ENCODE peak calls at places on chromosome 16, in nine cellular contexts. One of them, this sample, is unnamed. For H3K9me3, the result is how much of the 10 kb centered on the place peaks cover.

GRCh38 chr16:19926449-19927390 is 42.1 kb upstream of the GPRC5B start:
- DNase-seq in neural progenitor cell: no peak
- DNase-seq in AG04450: peak
- DNase-seq in body of pancreas: no peak
- DNase-seq in CD8-positive, alpha-beta memory T cell: no peak
- DNase-seq in T-helper 17 cell: no peak
- DNase-seq in heart right ventricle: no peak
- DNase-seq in gastrocnemius medialis: no peak
- DNase-seq in neuronal stem cell: no peak
- DNase-seq in this sample: no peak

GRCh38 chr16:77599793-77600415 is 122.4 kb upstream of the NUDT7 start:
- DNase-seq in body of pancreas: peak
- DNase-seq in T-helper 17 cell: no peak
- DNase-seq in gastrocnemius medialis: no peak
- DNase-seq in CD8-positive, alpha-beta memory T cell: no peak
- DNase-seq in heart right ventricle: no peak
- DNase-seq in neuronal stem cell: no peak
- DNase-seq in neural progenitor cell: peak
- DNase-seq in AG04450: no peak
- DNase-seq in this sample: no peak

GRCh38 chr16:19898924-19899604 is 14.4 kb upstream of the GPRC5B start:
- DNase-seq in heart right ventricle: no peak
- DNase-seq in T-helper 17 cell: peak
- DNase-seq in CD8-positive, alpha-beta memory T cell: no peak
- DNase-seq in body of pancreas: peak
- DNase-seq in neural progenitor cell: peak
- DNase-seq in neuronal stem cell: peak
- DNase-seq in AG04450: no peak
- DNase-seq in gastrocnemius medialis: no peak
- DNase-seq in this sample: no peak

GRCh38 chr16:70399951-70400350 is 38.9 kb downstream of the ST3GAL2 start:
- DNase-seq in body of pancreas: no peak
- DNase-seq in CD8-positive, alpha-beta memory T cell: no peak
- DNase-seq in T-helper 17 cell: no peak
- DNase-seq in neural progenitor cell: no peak
- DNase-seq in neuronal stem cell: no peak
- DNase-seq in heart right ventricle: no peak
- DNase-seq in AG04450: no peak
- DNase-seq in gastrocnemius medialis: no peak
- DNase-seq in this sample: no peak

GRCh38 chr16:55711959-55712876 is 56.4 kb downstream of the SLC6A2 start:
- DNase-seq in heart right ventricle: peak
- DNase-seq in gastrocnemius medialis: peak
- DNase-seq in neural progenitor cell: peak
- DNase-seq in T-helper 17 cell: peak
- DNase-seq in CD8-positive, alpha-beta memory T cell: peak
- DNase-seq in neuronal stem cell: peak
- DNase-seq in AG04450: peak
- DNase-seq in body of pancreas: peak
- DNase-seq in this sample: no peak

GRCh38 chr16:66406534-66407368 is 20.3 kb upstream of the BEAN1 start:
- DNase-seq in neuronal stem cell: peak
- DNase-seq in neural progenitor cell: peak
- DNase-seq in AG04450: no peak
- DNase-seq in T-helper 17 cell: peak
- DNase-seq in gastrocnemius medialis: peak
- DNase-seq in heart right ventricle: peak
- DNase-seq in body of pancreas: peak
- DNase-seq in CD8-positive, alpha-beta memory T cell: peak
- DNase-seq in this sample: peak

GRCh38 chr16:66397736-66398433 is 29.2 kb upstream of the BEAN1 start:
- DNase-seq in AG04450: no peak
- DNase-seq in body of pancreas: no peak
- DNase-seq in T-helper 17 cell: no peak
- DNase-seq in neural progenitor cell: no peak
- DNase-seq in CD8-positive, alpha-beta memory T cell: no peak
- DNase-seq in gastrocnemius medialis: no peak
- DNase-seq in heart right ventricle: no peak
- DNase-seq in neuronal stem cell: no peak
- DNase-seq in this sample: no peak

GRCh38 chr16:71927787-71928186 is 32.5 kb downstream of the IST1 start:
- DNase-seq in body of pancreas: no peak
- DNase-seq in gastrocnemius medialis: no peak
- DNase-seq in T-helper 17 cell: no peak
- DNase-seq in heart right ventricle: no peak
- DNase-seq in neuronal stem cell: no peak
- DNase-seq in neural progenitor cell: no peak
- DNase-seq in CD8-positive, alpha-beta memory T cell: no peak
- DNase-seq in AG04450: no peak
- DNase-seq in this sample: no peak

GRCh38 chr16:21614896-21615295 is 15.5 kb downstream of the METTL9 start:
- DNase-seq in T-helper 17 cell: no peak
- DNase-seq in neuronal stem cell: no peak
- DNase-seq in AG04450: no peak
- DNase-seq in gastrocnemius medialis: no peak
- DNase-seq in heart right ventricle: no peak
- DNase-seq in body of pancreas: no peak
- DNase-seq in CD8-positive, alpha-beta memory T cell: no peak
- DNase-seq in neural progenitor cell: no peak
- DNase-seq in this sample: no peak

GRCh38 chr16:4103741-4104140 is 12.5 kb downstream of the ADCY9 start:
- DNase-seq in CD8-positive, alpha-beta memory T cell: no peak
- DNase-seq in heart right ventricle: no peak
- DNase-seq in neuronal stem cell: no peak
- DNase-seq in neural progenitor cell: no peak
- DNase-seq in gastrocnemius medialis: no peak
- DNase-seq in T-helper 17 cell: no peak
- DNase-seq in AG04450: no peak
- DNase-seq in body of pancreas: no peak
- DNase-seq in this sample: no peak
- H3K9me3 ChIP-seq in CD8-positive, alpha-beta memory T cell: under half
- H3K9me3 ChIP-seq in heart right ventricle: under half
- H3K9me3 ChIP-seq in neuronal stem cell: under half
- H3K9me3 ChIP-seq in neural progenitor cell: under half
- H3K9me3 ChIP-seq in gastrocnemius medialis: under half
- H3K9me3 ChIP-seq in T-helper 17 cell: under half
- H3K9me3 ChIP-seq in AG04450: under half
- H3K9me3 ChIP-seq in body of pancreas: under half
- H3K9me3 ChIP-seq in this sample: under half

GRCh38 chr16:89246383-89246902 is 28.9 kb downstream of the ZNF778 start:
- DNase-seq in heart right ventricle: no peak
- DNase-seq in CD8-positive, alpha-beta memory T cell: no peak
- DNase-seq in T-helper 17 cell: no peak
- DNase-seq in gastrocnemius medialis: no peak
- DNase-seq in neuronal stem cell: no peak
- DNase-seq in body of pancreas: no peak
- DNase-seq in neural progenitor cell: no peak
- DNase-seq in AG04450: no peak
- DNase-seq in this sample: no peak
- H3K9me3 ChIP-seq in heart right ventricle: under half
- H3K9me3 ChIP-seq in CD8-positive, alpha-beta memory T cell: under half
- H3K9me3 ChIP-seq in T-helper 17 cell: under half
- H3K9me3 ChIP-seq in gastrocnemius medialis: under half
- H3K9me3 ChIP-seq in neuronal stem cell: under half
- H3K9me3 ChIP-seq in body of pancreas: under half
- H3K9me3 ChIP-seq in neural progenitor cell: under half
- H3K9me3 ChIP-seq in AG04450: under half
- H3K9me3 ChIP-seq in this sample: under half

DNA sequence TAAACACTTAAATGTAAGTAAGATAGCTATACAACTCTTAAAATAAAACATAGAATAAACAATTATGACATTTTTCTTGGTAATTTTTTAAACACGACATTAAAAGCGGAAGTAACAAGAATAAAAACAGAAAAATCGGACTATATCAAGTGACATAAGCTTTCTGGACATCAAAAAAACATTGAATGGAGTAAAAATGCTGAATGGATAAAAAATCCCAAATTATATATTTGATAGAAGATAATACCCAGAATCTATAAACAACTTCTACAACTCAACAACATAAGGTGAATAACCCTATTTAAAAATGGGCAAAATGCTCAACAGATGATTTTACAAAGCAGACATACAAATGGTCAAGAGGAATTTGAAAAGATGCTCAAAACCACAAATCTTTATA is 1866.5 kb downstream of the TP53TG3F start:
- DNase-seq in gastrocnemius medialis: no peak
- DNase-seq in heart right ventricle: no peak
- DNase-seq in neuronal stem cell: no peak
- DNase-seq in AG04450: no peak
- DNase-seq in body of pancreas: no peak
- DNase-seq in neural progenitor cell: no peak
- DNase-seq in T-helper 17 cell: no peak
- DNase-seq in CD8-positive, alpha-beta memory T cell: no peak
- DNase-seq in this sample: no peak
- H3K9me3 ChIP-seq in gastrocnemius medialis: under half
- H3K9me3 ChIP-seq in heart right ventricle: under half
- H3K9me3 ChIP-seq in neuronal stem cell: under half
- H3K9me3 ChIP-seq in AG04450: under half
- H3K9me3 ChIP-seq in body of pancreas: under half
- H3K9me3 ChIP-seq in neural progenitor cell: half or more
- H3K9me3 ChIP-seq in T-helper 17 cell: under half
- H3K9me3 ChIP-seq in CD8-positive, alpha-beta memory T cell: under half
- H3K9me3 ChIP-seq in this sample: under half

DNA sequence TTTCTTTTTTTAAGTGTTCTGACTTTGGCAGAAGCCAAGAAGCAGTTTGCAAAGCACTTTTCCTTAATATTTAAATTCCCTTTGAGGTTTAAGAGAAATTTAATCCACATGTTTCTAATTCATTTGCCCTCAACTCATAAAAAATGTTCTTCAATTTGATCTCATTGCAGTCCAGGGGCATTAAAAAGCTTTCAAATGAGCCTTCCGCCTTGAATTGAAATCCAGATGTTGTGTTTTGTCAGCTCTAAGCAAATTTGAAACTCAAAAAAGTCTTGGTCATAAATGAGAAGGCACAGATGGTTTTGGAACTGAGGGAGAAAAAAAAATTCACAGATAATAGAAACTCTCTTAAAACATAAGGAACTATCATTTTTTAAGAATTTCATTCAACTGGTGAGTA is 1304.9 kb downstream of the CDH8 start:
- DNase-seq in neural progenitor cell: no peak
- DNase-seq in neuronal stem cell: no peak
- DNase-seq in gastrocnemius medialis: no peak
- DNase-seq in CD8-positive, alpha-beta memory T cell: no peak
- DNase-seq in AG04450: no peak
- DNase-seq in T-helper 17 cell: no peak
- DNase-seq in body of pancreas: no peak
- DNase-seq in heart right ventricle: no peak
- DNase-seq in this sample: no peak
- H3K9me3 ChIP-seq in neural progenitor cell: under half
- H3K9me3 ChIP-seq in neuronal stem cell: under half
- H3K9me3 ChIP-seq in gastrocnemius medialis: under half
- H3K9me3 ChIP-seq in CD8-positive, alpha-beta memory T cell: under half
- H3K9me3 ChIP-seq in AG04450: under half
- H3K9me3 ChIP-seq in T-helper 17 cell: under half
- H3K9me3 ChIP-seq in body of pancreas: under half
- H3K9me3 ChIP-seq in heart right ventricle: under half
- H3K9me3 ChIP-seq in this sample: under half

DNA sequence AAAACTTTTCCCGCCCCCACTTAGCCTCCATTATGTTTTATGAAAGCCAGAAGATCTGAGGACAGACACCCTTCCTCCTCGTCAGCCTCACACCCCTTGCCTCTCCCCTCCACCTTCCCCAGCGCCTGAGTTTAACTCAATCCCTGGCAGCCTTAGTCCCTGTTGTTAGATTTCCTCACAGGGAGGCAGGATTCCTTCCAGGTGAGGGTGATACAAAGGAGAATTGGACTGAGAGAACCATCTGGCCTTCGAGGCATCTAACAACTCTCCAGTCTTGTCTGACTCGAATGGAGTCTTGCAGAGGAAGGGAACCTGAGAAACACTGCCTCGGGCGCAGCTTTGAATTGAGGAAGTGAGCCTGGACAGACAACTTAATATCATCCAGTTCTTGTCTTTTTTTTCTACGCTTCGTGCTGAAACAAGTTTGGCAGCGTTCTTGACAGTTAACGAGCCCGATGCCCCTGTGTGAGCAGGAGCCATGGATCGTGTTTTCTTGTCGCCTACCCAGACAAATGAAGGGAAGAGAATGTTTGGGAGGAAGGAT is 1.3 kb upstream of the ZNF768 start:
- DNase-seq in T-helper 17 cell: no peak
- DNase-seq in heart right ventricle: no peak
- DNase-seq in neural progenitor cell: no peak
- DNase-seq in neuronal stem cell: no peak
- DNase-seq in AG04450: no peak
- DNase-seq in body of pancreas: peak
- DNase-seq in CD8-positive, alpha-beta memory T cell: no peak
- DNase-seq in gastrocnemius medialis: no peak
- DNase-seq in this sample: no peak
- H3K9me3 ChIP-seq in T-helper 17 cell: under half
- H3K9me3 ChIP-seq in heart right ventricle: under half
- H3K9me3 ChIP-seq in neural progenitor cell: under half
- H3K9me3 ChIP-seq in neuronal stem cell: under half
- H3K9me3 ChIP-seq in AG04450: under half
- H3K9me3 ChIP-seq in body of pancreas: under half
- H3K9me3 ChIP-seq in CD8-positive, alpha-beta memory T cell: under half
- H3K9me3 ChIP-seq in gastrocnemius medialis: under half
- H3K9me3 ChIP-seq in this sample: under half

DNA sequence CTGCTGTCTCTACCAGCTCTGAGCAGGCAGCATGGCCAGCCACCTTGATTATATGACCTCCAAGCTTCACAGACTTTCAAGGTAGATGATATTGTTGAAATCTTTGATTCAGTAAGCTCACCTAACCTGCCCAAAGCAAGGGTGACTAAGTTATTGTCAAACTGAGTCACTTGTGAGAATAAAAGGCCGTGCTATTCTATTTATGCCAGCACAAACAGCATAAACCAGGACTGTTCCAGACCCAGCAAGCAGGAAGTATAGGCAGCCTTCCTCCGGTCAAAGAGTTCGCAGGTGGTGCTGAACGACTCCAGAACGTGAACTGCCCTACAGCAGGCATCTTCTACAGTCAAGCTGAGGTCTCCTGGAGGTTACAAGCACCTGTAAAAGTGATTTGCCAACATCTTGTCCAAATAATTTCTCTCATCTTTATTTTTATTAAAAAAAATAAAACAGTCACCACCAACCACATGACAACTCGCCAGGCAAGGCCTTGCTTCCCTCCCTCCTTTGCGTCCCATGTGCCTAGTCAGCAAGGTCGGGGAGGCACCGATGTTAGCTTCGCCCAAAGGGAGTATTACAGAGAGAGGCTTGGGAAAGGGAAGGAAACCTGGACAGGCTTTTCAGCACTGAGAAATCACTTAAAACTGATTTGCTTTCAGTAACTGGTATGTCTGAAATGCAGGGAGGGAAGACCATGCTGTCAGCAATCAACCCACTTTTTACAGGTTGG is 10.8 kb downstream of the ARL2BP start:
- DNase-seq in gastrocnemius medialis: no peak
- DNase-seq in neural progenitor cell: no peak
- DNase-seq in T-helper 17 cell: no peak
- DNase-seq in heart right ventricle: no peak
- DNase-seq in AG04450: no peak
- DNase-seq in CD8-positive, alpha-beta memory T cell: no peak
- DNase-seq in neuronal stem cell: no peak
- DNase-seq in body of pancreas: no peak
- DNase-seq in this sample: no peak
- H3K9me3 ChIP-seq in gastrocnemius medialis: under half
- H3K9me3 ChIP-seq in neural progenitor cell: under half
- H3K9me3 ChIP-seq in T-helper 17 cell: under half
- H3K9me3 ChIP-seq in heart right ventricle: under half
- H3K9me3 ChIP-seq in AG04450: under half
- H3K9me3 ChIP-seq in CD8-positive, alpha-beta memory T cell: under half
- H3K9me3 ChIP-seq in neuronal stem cell: under half
- H3K9me3 ChIP-seq in body of pancreas: under half
- H3K9me3 ChIP-seq in this sample: under half

GRCh38 chr16:79691001-79691400 is 90.5 kb upstream of the MAF start:
- DNase-seq in T-helper 17 cell: no peak
- DNase-seq in gastrocnemius medialis: no peak
- DNase-seq in body of pancreas: no peak
- DNase-seq in heart right ventricle: no peak
- DNase-seq in CD8-positive, alpha-beta memory T cell: no peak
- DNase-seq in neuronal stem cell: no peak
- DNase-seq in AG04450: no peak
- DNase-seq in neural progenitor cell: peak
- DNase-seq in this sample: no peak
- H3K9me3 ChIP-seq in T-helper 17 cell: under half
- H3K9me3 ChIP-seq in gastrocnemius medialis: under half
- H3K9me3 ChIP-seq in body of pancreas: under half
- H3K9me3 ChIP-seq in heart right ventricle: under half
- H3K9me3 ChIP-seq in CD8-positive, alpha-beta memory T cell: under half
- H3K9me3 ChIP-seq in neuronal stem cell: under half
- H3K9me3 ChIP-seq in AG04450: under half
- H3K9me3 ChIP-seq in neural progenitor cell: under half
- H3K9me3 ChIP-seq in this sample: under half

This sample was measured in left lung.